ENCODE peak calls at places on chromosomes 11 and 22, in nine cellular contexts. S is DND-41; B is naive B cell; P is SW480; M is stimulated activated CD4-positive, alpha-beta T cell treated with anti-CD3 and anti-CD28 coated beads, Interleukin-1b, Interleukin-23, amount 100 ng/mL, for 24 hours; O is activated CD4-positive, alpha-beta T cell treated with anti-CD3 and anti-CD28 coated beads, Interleukin-2, amount 10 ng/mL, durations not matched to agents 24 days and 14 days; F is fibroblast of mammary gland; C is T-helper 1 cell; G is NCI-H1436. R is an unnamed sample.
A peak's percentile ranks its signal among the peaks of the same experiment; 100 is the strongest.

GRCh38 chr11:80632691-80633090 is 1191.9 kb upstream of the TENM4 start:
- DNase-seq in S (no peak), B (no peak), P (no peak), M (no peak), O (no peak), F (no peak), C (no peak), G (no peak), R (no peak)

GRCh38 chr11:92969634-92970347 is at the start of gene MTNR1B:
- DNase-seq in S (no peak), B (no peak), P (no peak), M (no peak), O (no peak), F (no peak), C (no peak), G (no peak), R (no peak)

GRCh38 chr22:29305836-29306174 is 645 bp upstream of the GAS2L1 start:
- DNase-seq in S (no peak), B (no peak), P (no peak), M (no peak), O (no peak), F (no peak), C (no peak), G (no peak), R (no peak)

GRCh38 chr22:37454857-37455686 is 27.8 kb upstream of the ELFN2 start:
- DNase-seq in S (no peak), B (no peak), P (peak; percentile 79), M (no peak), O (no peak), F (peak; percentile 88), C (no peak), G (no peak), R (no peak)

GRCh38 chr22:19477321-19478085 is 1.5 kb downstream of the UFD1 start:
- DNase-seq in S (no peak), B (no peak), P (peak; percentile 4), M (no peak), O (peak; percentile 69), F (peak; percentile 40), C (no peak), G (no peak), R (no peak)

GRCh38 chr11:110481523-110481922 is 51.8 kb downstream of the FDX1 start:
- DNase-seq in S (no peak), B (no peak), P (no peak), M (no peak), O (no peak), F (no peak), C (no peak), G (no peak), R (no peak)

GRCh38 chr11:60952742-60953170 is 780 bp upstream of the SLC15A3 start:
- DNase-seq in S (no peak), B (no peak), P (no peak), M (no peak), O (no peak), F (no peak), C (no peak), G (no peak), R (no peak)

GRCh38 chr11:94023856-94024255 is 2.7 kb downstream of the HEPHL1 start:
- DNase-seq in S (no peak), B (no peak), P (no peak), M (no peak), O (no peak), F (no peak), C (no peak), G (no peak), R (no peak)

GRCh38 chr22:42473484-42474193 is 41.4 kb upstream of the NFAM1 start:
- DNase-seq in S (peak; percentile 27), B (peak; percentile 29), P (peak; percentile 65), M (no peak), O (peak; percentile 75), F (peak; percentile 69), C (no peak), G (peak; percentile 49), R (no peak)

GRCh38 chr11:131690776-131691557 is 320.6 kb downstream of the NTM start:
- DNase-seq in S (no peak), B (no peak), P (no peak), M (no peak), O (no peak), F (no peak), C (no peak), G (no peak), R (no peak)

GRCh38 chr11:12113294-12113693 is 2.9 kb downstream of the MICAL2 start:
- DNase-seq in S (no peak), B (no peak), P (no peak), M (no peak), O (no peak), F (no peak), C (no peak), G (no peak), R (no peak)

GRCh38 chr11:124200671-124201070 is 17.5 kb downstream of the OR10D3 start:
- DNase-seq in S (no peak), B (no peak), P (no peak), M (no peak), O (no peak), F (no peak), C (no peak), G (no peak), R (no peak)

GRCh38 chr22:30649430-30650007 is 13.9 kb downstream of the SLC35E4 start:
- DNase-seq in S (no peak), B (no peak), P (peak; percentile 91), M (peak; percentile 55), O (peak; percentile 91), F (peak; percentile 87), C (peak; percentile 19), G (no peak), R (no peak)

GRCh38 chr11:69424748-69425147 is 56.7 kb upstream of the LINC01488 start:
- DNase-seq in S (no peak), B (no peak), P (no peak), M (no peak), O (no peak), F (no peak), C (no peak), G (no peak), R (no peak)

GRCh38 chr11:610146-610801 is 5.5 kb downstream of the IRF7 start:
- DNase-seq in S (no peak), B (no peak), P (no peak), M (no peak), O (peak; percentile 58), F (no peak), C (no peak), G (no peak), R (no peak)

GRCh38 chr11:2669926-2670469 is 29.8 kb downstream of the KCNQ1OT1 start:
- DNase-seq in S (no peak), B (no peak), P (no peak), M (no peak), O (no peak), F (no peak), C (no peak), G (no peak), R (no peak)

GRCh38 chr11:24748261-24748660 is 251.4 kb downstream of the LUZP2 start:
- DNase-seq in S (peak; percentile 21), B (no peak), P (no peak), M (no peak), O (no peak), F (no peak), C (no peak), G (no peak), R (no peak)

GRCh38 chr11:72781063-72781312 is 12.9 kb downstream of the STARD10 start:
- DNase-seq in S (no peak), B (no peak), P (no peak), M (no peak), O (no peak), F (no peak), C (no peak), G (no peak), R (no peak)

GRCh38 chr11:14414470-14415461 is 55.8 kb upstream of the RRAS2 start:
- DNase-seq in S (peak; percentile 96), B (peak; percentile 20), P (peak; percentile 44), M (peak; percentile 12), O (peak; percentile 91), F (peak; percentile 54), C (no peak), G (no peak), R (no peak)

GRCh38 chr11:113994077-113994954 is 19.4 kb downstream of the HTR3A start:
- DNase-seq in S (peak; percentile 29), B (peak; percentile 45), P (no peak), M (peak; percentile 20), O (peak; percentile 80), F (no peak), C (no peak), G (peak; percentile 24), R (peak; percentile 32)

GRCh38 chr11:65491614-65492386 is 7.0 kb upstream of the MALAT1 start:
- DNase-seq in S (no peak), B (no peak), P (peak; percentile 92), M (no peak), O (peak; percentile 61), F (peak; percentile 99), C (no peak), G (peak; percentile 77), R (peak; percentile 73)

GRCh38 chr11:199782-200181 is 6.9 kb downstream of the SCGB1C1 start:
- DNase-seq in S (peak; percentile 4), B (no peak), P (no peak), M (no peak), O (peak; percentile 55), F (no peak), C (no peak), G (no peak), R (no peak)

GRCh38 chr11:87300640-87301381 is 263.1 kb downstream of the TMEM135 start:
- DNase-seq in S (no peak), B (no peak), P (no peak), M (no peak), O (peak; percentile 57), F (peak; percentile 10), C (no peak), G (no peak), R (no peak)

GRCh38 chr11:134398644-134399292 is 13.3 kb downstream of the B3GAT1 start:
- DNase-seq in S (no peak), B (no peak), P (no peak), M (no peak), O (no peak), F (no peak), C (no peak), G (no peak), R (peak; percentile 63)

GRCh38 chr22:27420817-27421361 is 380.7 kb downstream of the MN1 start:
- DNase-seq in S (no peak), B (no peak), P (no peak), M (no peak), O (no peak), F (peak; percentile 93), C (no peak), G (no peak), R (no peak)

GRCh38 chr11:34565417-34566208 is 52.0 kb upstream of the ELF5 start:
- DNase-seq in S (peak; percentile 27), B (no peak), P (peak; percentile 33), M (no peak), O (no peak), F (no peak), C (no peak), G (no peak), R (no peak)

GRCh38 chr11:12725863-12726666 is 51.8 kb downstream of the TEAD1 start:
- DNase-seq in S (no peak), B (no peak), P (peak; percentile 85), M (no peak), O (no peak), F (peak; percentile 59), C (no peak), G (no peak), R (no peak)

GRCh38 chr11:60899021-60899936 is 7.1 kb downstream of the PRPF19 start:
- DNase-seq in S (peak; percentile 50), B (peak; percentile 46), P (peak; percentile 62), M (no peak), O (peak; percentile 81), F (peak; percentile 68), C (no peak), G (peak; percentile 53), R (no peak)

GRCh38 chr11:72441647-72442267 is 7.4 kb upstream of the CLPB start:
- DNase-seq in S (no peak), B (no peak), P (no peak), M (no peak), O (no peak), F (peak; percentile 48), C (no peak), G (no peak), R (no peak)

GRCh38 chr22:35334010-35334409 is 34.3 kb downstream of the TOM1 start:
- DNase-seq in S (peak; percentile 46), B (peak; percentile 25), P (no peak), M (no peak), O (no peak), F (no peak), C (no peak), G (no peak), R (no peak)

GRCh38 chr22:46027219-46028068 is 50.5 kb upstream of the WNT7B start:
- DNase-seq in S (no peak), B (no peak), P (peak; percentile 33), M (no peak), O (no peak), F (no peak), C (no peak), G (no peak), R (peak; percentile 79)

R was measured in dorsolateral prefrontal cortex.